ENCODE peak calls at places on chromosome 11, in seven cellular contexts. N, Y, S, H, E, F and B are unnamed samples.

GRCh38 chr11:84722583-84723108 is 904.5 kb downstream of the DLG2 start:
- DNase-seq in E (no peak), N (no peak), H (no peak), F (no peak), S (no peak), Y (no peak), B (no peak)

GRCh38 chr11:134270250-134270714 is 5.9 kb upstream of the GLB1L3 start:
- DNase-seq in F (peak; percentile 56), H (no peak), N (no peak), S (no peak), E (peak; percentile 21), Y (peak; percentile 31), B (no peak)

GRCh38 chr11:623349-623869 is 1.3 kb downstream of the CDHR5 start:
- DNase-seq in E (no peak), F (no peak), N (no peak), H (no peak), Y (no peak), S (no peak), B (no peak)

GRCh38 chr11:68798221-68798813 is 43.4 kb downstream of the CPT1A start:
- DNase-seq in Y (no peak), S (no peak), H (no peak), E (peak; percentile 12), N (peak; percentile 34), F (peak; percentile 72), B (peak; percentile 35)

GRCh38 chr11:1870326-1870696 is 17.4 kb downstream of the LSP1 start:
- DNase-seq in S (no peak), F (no peak), H (no peak), N (no peak), Y (no peak), E (no peak), B (no peak)

GRCh38 chr11:106854429-106854828 is 163.8 kb downstream of the GUCY1A2 start:
- DNase-seq in N (no peak), S (no peak), Y (no peak), E (no peak), H (no peak), F (no peak), B (no peak)

GRCh38 chr11:108562746-108563581 is 30.6 kb downstream of the EXPH5 start:
- DNase-seq in S (no peak), F (no peak), E (no peak), H (no peak), N (no peak), Y (no peak), B (no peak)

GRCh38 chr11:117993988-117994741 is 8.0 kb downstream of the IL10RA start:
- DNase-seq in E (no peak), S (no peak), N (no peak), F (no peak), Y (no peak), H (no peak), B (peak; percentile 39)

GRCh38 chr11:69122642-69123431 is 32.9 kb upstream of the SMIM38 start:
- DNase-seq in E (peak; percentile 91), F (peak; percentile 58), Y (peak; percentile 97), N (peak; percentile 92), H (no peak), S (peak; percentile 96), B (no peak)

GRCh38 chr11:95093548-95093947 is 3.9 kb downstream of the ENDOD1 start:
- DNase-seq in F (no peak), Y (no peak), H (no peak), S (no peak), N (no peak), E (no peak), B (no peak)

GRCh38 chr11:84227970-84228369 is 941.8 kb upstream of the CCDC90B start:
- DNase-seq in Y (no peak), F (no peak), E (no peak), S (no peak), N (no peak), H (no peak), B (no peak)

GRCh38 chr11:122681731-122682130 is 26.2 kb downstream of the UBASH3B start:
- DNase-seq in F (no peak), Y (no peak), N (no peak), H (no peak), S (no peak), E (no peak), B (no peak)

GRCh38 chr11:78109011-78109685 is 29.5 kb upstream of the NDUFC2 start:
- DNase-seq in F (no peak), N (no peak), H (no peak), Y (no peak), E (no peak), S (no peak), B (no peak)

GRCh38 chr11:112614605-112615004 is 346.6 kb upstream of the NCAM1 start:
- DNase-seq in H (no peak), F (no peak), E (no peak), N (no peak), Y (no peak), S (no peak), B (no peak)

GRCh38 chr11:119512373-119512772 is 89.4 kb upstream of the THY1 start:
- DNase-seq in Y (no peak), E (no peak), N (no peak), F (no peak), H (no peak), S (no peak), B (no peak)

GRCh38 chr11:92251980-92252379 is 27.4 kb downstream of the FAT3 start:
- DNase-seq in N (no peak), S (no peak), H (no peak), F (no peak), Y (no peak), E (no peak), B (no peak)

GRCh38 chr11:36426226-36426848 is 83.7 kb downstream of the TRAF6 start:
- DNase-seq in H (no peak), F (no peak), N (no peak), S (no peak), Y (no peak), E (no peak), B (no peak)

GRCh38 chr11:12871251-12871650 is 137.9 kb upstream of the RASSF10 start:
- DNase-seq in F (no peak), N (no peak), Y (no peak), S (no peak), E (no peak), H (no peak), B (no peak)

GRCh38 chr11:8049084-8049483 is 31.9 kb upstream of the TUB start:
- DNase-seq in F (no peak), H (no peak), E (no peak), Y (no peak), S (peak; percentile 9), N (no peak), B (no peak)

GRCh38 chr11:43830928-43831440 is 49.6 kb upstream of the ALKBH3 start:
- DNase-seq in S (peak; percentile 25), H (no peak), N (peak; percentile 8), Y (peak; percentile 84), F (no peak), E (peak; percentile 82), B (no peak)

DNA sequence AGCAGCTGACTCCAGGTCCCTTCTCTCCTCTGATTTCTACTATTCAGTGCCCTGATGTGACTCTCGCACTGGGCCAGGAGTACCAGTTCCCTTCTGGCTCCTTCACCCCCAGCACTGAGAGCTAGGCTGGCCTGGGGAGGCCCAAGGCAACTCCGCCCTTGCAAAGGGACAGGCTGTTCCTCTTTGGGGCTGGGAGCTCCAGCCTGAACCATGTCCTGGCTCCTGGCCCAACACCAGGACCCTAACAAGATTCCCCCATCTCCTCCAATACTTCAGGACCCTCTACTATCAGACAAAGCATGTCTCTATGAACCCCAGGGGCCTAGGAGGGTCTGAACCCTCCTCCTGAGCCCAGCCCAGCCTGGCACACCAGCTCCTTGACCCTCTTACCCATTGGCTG is 12.6 kb downstream of the CREB3L1 start:
- DNase-seq in F (no peak), S (no peak), E (no peak), N (no peak), Y (no peak), H (peak; percentile 62), B (no peak)
- H3K4me1 ChIP-seq in F (peaks cover 56% of the 10 kb centered on the region), S (peaks cover 85% of the 10 kb centered on the region), E (peaks cover 16% of the 10 kb centered on the region), N (peaks cover 44% of the 10 kb centered on the region), Y (peaks cover 31% of the 10 kb centered on the region), H (peaks cover 24% of the 10 kb centered on the region), B (peaks cover 11% of the 10 kb centered on the region)

GRCh38 chr11:35214792-35215193 is 75.8 kb downstream of the CD44 start:
- DNase-seq in E (no peak), N (no peak), Y (no peak), F (no peak), H (no peak), S (no peak), B (no peak)
- TF ChIP-seq EP300 in E (no peak), N (no peak), Y (no peak), F (no peak), H (no peak), S (no peak), B (no peak)

DNA sequence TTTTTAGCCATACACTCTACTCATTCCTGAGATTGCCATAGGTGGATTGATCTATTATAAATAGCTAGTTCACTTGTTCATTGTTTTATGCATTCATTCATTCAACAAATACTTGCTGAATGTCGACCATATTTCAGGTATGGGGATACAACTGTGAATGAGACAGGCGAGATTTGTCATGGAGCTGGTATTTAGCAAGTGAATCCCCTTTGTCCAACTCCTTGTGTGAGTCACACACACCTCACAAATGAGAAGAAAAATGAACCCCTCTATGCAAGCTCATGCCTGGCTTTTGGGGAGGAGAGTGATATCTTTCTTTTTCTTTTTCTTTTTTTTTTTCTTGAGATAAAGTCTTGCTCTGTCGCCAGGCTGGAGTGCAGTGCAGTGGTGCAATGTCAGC is 1.8 kb upstream of the AMPD3 start:
- DNase-seq in E (no peak), F (no peak), N (no peak), Y (no peak), H (no peak), S (no peak), B (no peak)
- H3K4me1 ChIP-seq in E (peaks cover 21% of the 10 kb centered on the region), F (peaks cover 12% of the 10 kb centered on the region), N (peaks cover 22% of the 10 kb centered on the region), Y (peaks cover 25% of the 10 kb centered on the region), H (peaks cover 8% of the 10 kb centered on the region), S (peaks cover 63% of the 10 kb centered on the region), B (no peaks in the 10 kb centered on the region)

DNA sequence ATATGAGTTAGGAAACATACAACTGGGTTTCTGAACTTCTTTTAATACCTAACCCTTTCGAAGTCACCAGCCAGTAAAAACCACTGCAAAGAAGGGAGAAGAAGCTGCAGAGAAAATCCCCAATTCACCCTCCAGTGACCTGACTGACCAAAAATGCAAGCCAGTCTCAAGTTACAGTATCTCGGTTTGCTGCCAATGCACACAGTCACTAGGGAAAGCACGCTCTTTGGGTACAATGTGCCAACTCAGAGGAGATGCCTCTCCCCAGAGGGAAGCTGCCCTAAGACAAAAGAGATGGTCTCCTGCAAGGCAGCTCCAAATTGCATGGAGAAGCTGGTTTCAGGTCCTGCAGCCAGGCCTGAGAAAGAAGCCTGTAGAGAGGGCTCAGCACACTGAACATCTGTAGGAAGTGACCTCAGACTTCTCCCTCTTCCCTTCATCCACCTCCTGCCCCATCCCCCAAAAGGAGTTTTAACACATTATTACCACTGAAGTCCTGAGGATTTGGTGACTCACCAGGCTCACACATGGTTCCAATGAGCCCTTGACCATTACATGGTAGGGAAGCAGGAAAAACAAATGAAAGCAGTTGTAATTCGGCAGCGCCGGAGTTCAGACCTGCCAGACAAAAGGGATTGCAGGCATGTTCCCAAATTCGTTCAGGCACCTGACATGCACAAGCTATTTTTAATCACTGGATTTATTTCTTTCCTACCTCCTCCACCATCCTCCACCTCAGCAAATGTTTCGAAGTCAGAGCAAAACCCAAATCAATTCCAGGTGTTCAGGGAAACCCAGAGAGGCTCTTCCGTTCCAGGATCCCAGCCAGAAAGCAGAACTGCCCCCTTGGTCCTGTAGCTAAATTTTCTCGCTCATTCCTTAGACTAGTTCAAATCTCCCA is 90.1 kb downstream of the ETS1 start:
- DNase-seq in Y (peak; percentile 47), S (no peak), H (peak; percentile 66), F (peak; percentile 57), N (no peak), E (no peak), B (no peak)
- TF ChIP-seq EP300 in Y (no peak), S (no peak), H (no peak), F (peak; percentile 79), N (no peak), E (no peak), B (no peak)

GRCh38 chr11:18321991-18322711 is at the start of the genes GTF2H1 and HPS5:
- DNase-seq in F (peak; percentile 95), Y (peak; percentile 98), E (peak; percentile 98), S (peak; percentile 96), H (peak; percentile 95), N (peak; percentile 98), B (peak; percentile 89)
- H3K4me1 ChIP-seq in F (peaks cover 5% of the 10 kb centered on the region), Y (peaks cover 46% of the 10 kb centered on the region), E (peaks cover 62% of the 10 kb centered on the region), S (peaks cover 65% of the 10 kb centered on the region), H (peaks cover 8% of the 10 kb centered on the region), N (peaks cover 30% of the 10 kb centered on the region), B (peaks cover 63% of the 10 kb centered on the region)